ENCODE peak calls at places on chromosomes 13 and 19, in six cellular contexts. One of them, this sample, is unnamed.

GRCh38 chr13:94609196-94609595 is 7.5 kb downstream of the GPR180 start:
- DNase-seq in lung: no peak
- DNase-seq in suprapubic skin: no peak
- DNase-seq in AG04450: no peak
- DNase-seq in DND-41: no peak
- DNase-seq in cardiac fibroblast: no peak
- DNase-seq in this sample: no peak

GRCh38 chr13:36918246-36919060 is 1.6 kb downstream of the SMAD9 start:
- DNase-seq in AG04450: no peak
- DNase-seq in suprapubic skin: no peak
- DNase-seq in lung: no peak
- DNase-seq in cardiac fibroblast: no peak
- DNase-seq in DND-41: no peak
- DNase-seq in this sample: peak; percentile 14

GRCh38 chr13:110628477-110628793 is 13.1 kb downstream of the NAXD start:
- DNase-seq in DND-41: no peak
- DNase-seq in suprapubic skin: peak; percentile 64
- DNase-seq in cardiac fibroblast: peak; percentile 61
- DNase-seq in AG04450: no peak
- DNase-seq in lung: no peak
- DNase-seq in this sample: peak; percentile 81

GRCh38 chr19:6418562-6418932 is 6.1 kb downstream of the KHSRP start:
- DNase-seq in suprapubic skin: no peak
- DNase-seq in DND-41: no peak
- DNase-seq in lung: no peak
- DNase-seq in cardiac fibroblast: no peak
- DNase-seq in AG04450: no peak
- DNase-seq in this sample: no peak

GRCh38 chr19:23901360-23901759 is 13.3 kb upstream of the ZNF726 start:
- DNase-seq in suprapubic skin: no peak
- DNase-seq in cardiac fibroblast: no peak
- DNase-seq in lung: no peak
- DNase-seq in AG04450: no peak
- DNase-seq in DND-41: no peak
- DNase-seq in this sample: no peak

GRCh38 chr13:101331731-101332130 is 84.6 kb downstream of the NALCN start:
- DNase-seq in lung: no peak
- DNase-seq in DND-41: no peak
- DNase-seq in cardiac fibroblast: no peak
- DNase-seq in AG04450: no peak
- DNase-seq in suprapubic skin: no peak
- DNase-seq in this sample: no peak

GRCh38 chr13:32639502-32640105 is 53.4 kb downstream of the PDS5B start:
- DNase-seq in suprapubic skin: no peak
- DNase-seq in lung: no peak
- DNase-seq in AG04450: peak; percentile 24
- DNase-seq in DND-41: peak; percentile 61
- DNase-seq in cardiac fibroblast: peak; percentile 81
- DNase-seq in this sample: peak; percentile 79

GRCh38 chr13:113273856-113274590 is 23.0 kb upstream of the LAMP1 start:
- DNase-seq in AG04450: no peak
- DNase-seq in lung: peak; percentile 46
- DNase-seq in DND-41: no peak
- DNase-seq in cardiac fibroblast: peak; percentile 82
- DNase-seq in suprapubic skin: no peak
- DNase-seq in this sample: peak; percentile 46

GRCh38 chr19:33032218-33032781 is 32.4 kb downstream of the RHPN2 start:
- DNase-seq in cardiac fibroblast: no peak
- DNase-seq in suprapubic skin: no peak
- DNase-seq in DND-41: no peak
- DNase-seq in AG04450: no peak
- DNase-seq in lung: no peak
- DNase-seq in this sample: peak; percentile 4

GRCh38 chr13:99693812-99694211 is 192.5 kb downstream of the TM9SF2 start:
- DNase-seq in DND-41: no peak
- DNase-seq in lung: no peak
- DNase-seq in cardiac fibroblast: no peak
- DNase-seq in AG04450: no peak
- DNase-seq in suprapubic skin: no peak
- DNase-seq in this sample: no peak

GRCh38 chr13:112812306-112813034 is 122.6 kb downstream of the ATP11A start:
- DNase-seq in DND-41: no peak
- DNase-seq in AG04450: no peak
- DNase-seq in cardiac fibroblast: no peak
- DNase-seq in lung: no peak
- DNase-seq in suprapubic skin: no peak
- DNase-seq in this sample: peak; percentile 37

GRCh38 chr19:10238172-10238783 is 7.1 kb upstream of the S1PR2 start:
- DNase-seq in lung: peak; percentile 68
- DNase-seq in AG04450: peak; percentile 91
- DNase-seq in suprapubic skin: peak; percentile 86
- DNase-seq in DND-41: no peak
- DNase-seq in cardiac fibroblast: peak; percentile 81
- DNase-seq in this sample: peak; percentile 82

GRCh38 chr19:53774011-53774410 is 50.1 kb downstream of the NLRP12 start:
- DNase-seq in lung: no peak
- DNase-seq in suprapubic skin: no peak
- DNase-seq in AG04450: no peak
- DNase-seq in cardiac fibroblast: no peak
- DNase-seq in DND-41: no peak
- DNase-seq in this sample: no peak

GRCh38 chr13:21218351-21219043 is 42.0 kb downstream of the MRPL57 start:
- DNase-seq in suprapubic skin: no peak
- DNase-seq in lung: no peak
- DNase-seq in AG04450: no peak
- DNase-seq in DND-41: peak; percentile 77
- DNase-seq in cardiac fibroblast: no peak
- DNase-seq in this sample: peak; percentile 12

GRCh38 chr13:97474581-97474980 is 40.6 kb downstream of the RAP2A start:
- DNase-seq in AG04450: peak; percentile 8
- DNase-seq in lung: no peak
- DNase-seq in cardiac fibroblast: no peak
- DNase-seq in DND-41: no peak
- DNase-seq in suprapubic skin: no peak
- DNase-seq in this sample: peak; percentile 64

GRCh38 chr13:111092685-111093084 is 22.4 kb upstream of the ARHGEF7 start:
- DNase-seq in cardiac fibroblast: no peak
- DNase-seq in AG04450: no peak
- DNase-seq in suprapubic skin: no peak
- DNase-seq in DND-41: no peak
- DNase-seq in lung: no peak
- DNase-seq in this sample: no peak

GRCh38 chr13:37869756-37870488 is at the start of gene TRPC4:
- DNase-seq in DND-41: no peak
- DNase-seq in suprapubic skin: no peak
- DNase-seq in AG04450: no peak
- DNase-seq in cardiac fibroblast: peak; percentile 82
- DNase-seq in lung: no peak
- DNase-seq in this sample: peak; percentile 80

GRCh38 chr19:29106353-29106885 is 106.5 kb downstream of the UQCRFS1 start:
- DNase-seq in AG04450: no peak
- DNase-seq in cardiac fibroblast: no peak
- DNase-seq in suprapubic skin: no peak
- DNase-seq in DND-41: no peak
- DNase-seq in lung: no peak
- DNase-seq in this sample: no peak

DNA sequence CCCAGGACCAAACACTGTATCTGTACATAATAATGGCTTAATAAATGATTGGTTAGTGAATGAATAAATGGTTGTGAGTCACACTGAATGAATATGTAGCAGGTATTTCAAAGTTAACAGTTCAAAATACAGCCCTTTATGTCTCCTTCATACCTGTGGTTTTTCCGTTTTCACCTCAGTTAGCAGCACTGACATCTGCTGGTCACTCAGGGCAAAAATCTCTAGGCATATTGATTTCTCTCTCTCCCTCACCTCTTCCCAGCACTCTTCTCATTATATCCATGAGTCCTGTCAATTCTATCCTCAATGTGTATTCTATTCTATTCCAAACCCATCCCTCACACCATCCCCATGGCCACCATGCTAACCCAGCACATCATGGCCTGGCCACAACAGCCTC is 76.2 kb downstream of the PEG3 start:
- DNase-seq in lung: no peak
- DNase-seq in DND-41: no peak
- DNase-seq in suprapubic skin: no peak
- DNase-seq in AG04450: no peak
- DNase-seq in cardiac fibroblast: no peak
- DNase-seq in this sample: no peak
- TF ChIP-seq CTCF in lung: no peak
- TF ChIP-seq CTCF in DND-41: peak; percentile 37
- TF ChIP-seq CTCF in suprapubic skin: no peak
- TF ChIP-seq CTCF in AG04450: no peak
- TF ChIP-seq CTCF in cardiac fibroblast: no peak
- TF ChIP-seq CTCF in this sample: no peak

GRCh38 chr19:49949735-49950589 is 11.0 kb downstream of the SIGLEC11 start:
- DNase-seq in AG04450: no peak
- DNase-seq in lung: no peak
- DNase-seq in suprapubic skin: peak; percentile 56
- DNase-seq in cardiac fibroblast: no peak
- DNase-seq in DND-41: no peak
- DNase-seq in this sample: no peak
- H3K4me3 ChIP-seq in AG04450: no peak overlapping the region
- H3K4me3 ChIP-seq in lung: no peak overlapping the region
- H3K4me3 ChIP-seq in suprapubic skin: no peak overlapping the region
- H3K4me3 ChIP-seq in cardiac fibroblast: no peak overlapping the region
- H3K4me3 ChIP-seq in DND-41: no peak overlapping the region
- H3K4me3 ChIP-seq in this sample: no peak overlapping the region

GRCh38 chr13:93268327-93269028 is 41.9 kb downstream of the GPC6 start:
- DNase-seq in AG04450: no peak
- DNase-seq in DND-41: no peak
- DNase-seq in cardiac fibroblast: no peak
- DNase-seq in lung: no peak
- DNase-seq in suprapubic skin: no peak
- DNase-seq in this sample: peak; percentile 16

GRCh38 chr13:93266681-93267080 is 40.1 kb downstream of the GPC6 start:
- DNase-seq in DND-41: no peak
- DNase-seq in suprapubic skin: no peak
- DNase-seq in AG04450: no peak
- DNase-seq in cardiac fibroblast: no peak
- DNase-seq in lung: no peak
- DNase-seq in this sample: no peak

GRCh38 chr13:93265800-93266199 is 39.2 kb downstream of the GPC6 start:
- DNase-seq in suprapubic skin: no peak
- DNase-seq in DND-41: no peak
- DNase-seq in cardiac fibroblast: no peak
- DNase-seq in AG04450: no peak
- DNase-seq in lung: no peak
- DNase-seq in this sample: no peak

DNA sequence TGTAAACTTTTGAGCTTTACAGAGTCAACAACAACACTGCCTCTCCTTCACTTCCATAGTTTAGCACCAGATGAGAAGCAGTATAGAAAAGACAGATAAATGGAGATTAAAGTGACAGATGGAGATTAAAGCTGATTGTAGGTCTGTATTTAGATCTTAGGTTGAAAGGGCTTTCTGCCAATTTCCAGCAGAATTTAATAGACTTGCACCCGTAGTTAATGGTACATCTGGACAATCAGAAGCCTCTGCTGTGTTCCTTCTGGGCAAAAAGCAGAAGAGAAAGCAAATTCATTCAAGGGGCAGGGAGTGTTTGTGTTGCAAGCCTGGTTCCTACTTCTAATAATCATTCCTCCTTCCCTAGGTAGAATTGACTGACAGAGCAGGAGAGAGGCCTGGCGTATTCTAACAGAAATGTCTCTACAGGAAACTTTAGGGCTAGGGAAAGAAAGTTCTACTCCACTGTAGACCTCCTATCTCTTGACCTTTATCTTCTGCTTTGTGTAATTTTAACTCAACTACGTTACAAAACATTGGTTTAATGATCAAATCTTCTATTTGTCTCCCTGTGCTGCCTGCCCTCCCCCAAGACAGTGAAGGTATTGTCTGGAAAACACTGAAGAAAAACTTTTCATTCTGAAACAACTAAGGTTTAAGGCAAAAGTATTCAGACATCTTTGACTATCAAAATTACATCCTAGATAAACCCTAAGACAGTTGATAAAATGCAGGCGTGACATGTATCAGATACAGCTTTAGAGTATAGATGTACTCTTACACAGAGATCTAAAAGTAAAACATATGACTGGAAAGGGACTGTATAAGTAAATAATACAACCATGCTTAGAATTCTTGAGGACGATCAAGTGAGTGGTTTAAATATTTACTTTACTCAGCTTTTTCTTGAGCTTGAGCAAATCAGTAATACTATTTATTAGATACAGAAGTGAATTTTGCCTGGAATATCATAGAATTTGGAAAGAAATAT is 44.5 kb downstream of the GPC6 start:
- DNase-seq in AG04450: no peak
- DNase-seq in DND-41: no peak
- DNase-seq in cardiac fibroblast: no peak
- DNase-seq in suprapubic skin: no peak
- DNase-seq in lung: no peak
- DNase-seq in this sample: peak; percentile 74
- TF ChIP-seq CTCF in AG04450: no peak
- TF ChIP-seq CTCF in DND-41: no peak
- TF ChIP-seq CTCF in cardiac fibroblast: no peak
- TF ChIP-seq CTCF in suprapubic skin: no peak
- TF ChIP-seq CTCF in lung: no peak
- TF ChIP-seq CTCF in this sample: no peak

DNA sequence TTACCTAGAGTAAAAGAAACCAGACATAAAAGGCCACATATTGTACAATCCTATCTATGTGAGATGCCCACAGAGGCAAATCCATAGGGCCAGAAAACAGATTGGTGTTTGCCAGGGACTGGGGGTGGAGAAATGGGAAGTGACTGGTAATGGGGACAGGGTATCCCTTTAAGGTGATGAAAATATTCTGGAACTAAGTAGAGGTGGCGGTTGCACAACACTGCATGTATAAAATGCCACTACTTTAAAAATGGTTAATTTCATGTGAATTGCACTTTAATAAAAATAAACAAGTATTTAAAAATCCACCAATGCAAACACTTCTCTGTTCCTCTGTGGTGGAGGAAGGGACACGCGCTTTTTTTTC is 41.5 kb upstream of the KLF2 start:
- DNase-seq in cardiac fibroblast: no peak
- DNase-seq in suprapubic skin: no peak
- DNase-seq in AG04450: no peak
- DNase-seq in lung: no peak
- DNase-seq in DND-41: no peak
- DNase-seq in this sample: no peak
- H3K4me3 ChIP-seq in cardiac fibroblast: peak overlapping the region; percentile 17
- H3K4me3 ChIP-seq in suprapubic skin: peak overlapping the region; percentile 38
- H3K4me3 ChIP-seq in AG04450: no peak overlapping the region
- H3K4me3 ChIP-seq in lung: no peak overlapping the region
- H3K4me3 ChIP-seq in DND-41: no peak overlapping the region
- H3K4me3 ChIP-seq in this sample: no peak overlapping the region

DNA sequence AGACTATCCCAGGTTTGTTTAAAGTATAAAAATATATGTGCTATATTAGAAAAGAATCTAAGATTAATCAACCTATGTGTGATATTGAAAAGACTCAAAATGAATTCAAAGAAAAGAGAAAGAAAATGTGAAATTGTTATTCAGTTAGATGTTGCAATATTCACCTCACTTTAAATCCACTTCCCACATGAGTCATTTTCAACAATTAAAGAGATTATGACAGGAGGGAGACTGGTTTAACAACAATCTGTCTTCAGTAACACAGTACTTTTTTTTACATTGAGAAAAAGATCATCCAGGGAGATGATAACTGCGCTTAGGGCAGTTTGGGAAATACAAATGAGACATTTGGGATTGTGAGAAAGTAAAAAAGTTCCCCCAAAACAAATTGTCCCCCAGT is 1246.2 kb downstream of the SLITRK1 start:
- DNase-seq in lung: no peak
- DNase-seq in DND-41: no peak
- DNase-seq in AG04450: no peak
- DNase-seq in suprapubic skin: no peak
- DNase-seq in cardiac fibroblast: no peak
- DNase-seq in this sample: no peak
- TF ChIP-seq CTCF in lung: no peak
- TF ChIP-seq CTCF in DND-41: no peak
- TF ChIP-seq CTCF in AG04450: no peak
- TF ChIP-seq CTCF in suprapubic skin: no peak
- TF ChIP-seq CTCF in cardiac fibroblast: no peak
- TF ChIP-seq CTCF in this sample: no peak

This sample was measured in fibroblast of villous mesenchyme.